ENCODE peak calls at places on chromosomes 16 and 17, in six cellular contexts. L is A549, K is GM12878, E is K562, D is SK-N-SH, H is HepG2. P is an unnamed sample.

GRCh38 chr17:15917439-15918027 is 27.4 kb upstream of the ADORA2B start:
- DNase-seq in D (no peak), E (no peak), L (no peak), H (no peak), K (no peak), P (no peak)

GRCh38 chr17:59859444-59860025 is 33.2 kb downstream of the TUBD1 start:
- DNase-seq in E (no peak), D (no peak), L (peak), K (no peak), H (peak), P (peak)

GRCh38 chr17:65039349-65039988 is 17.1 kb downstream of the GNA13 start:
- DNase-seq in K (peak), E (no peak), D (no peak), H (no peak), L (no peak), P (no peak)

GRCh38 chr17:39800540-39800939 is 62.8 kb downstream of the GRB7 start:
- DNase-seq in H (no peak), K (peak), D (no peak), E (no peak), L (no peak), P (no peak)

GRCh38 chr17:75685508-75685907 is 18.4 kb downstream of the SAP30BP start:
- DNase-seq in K (no peak), H (no peak), E (no peak), L (no peak), D (no peak), P (no peak)

GRCh38 chr16:83215417-83216001 is 588.7 kb downstream of the CDH13 start:
- DNase-seq in K (no peak), L (peak), E (peak), H (peak), D (peak), P (peak)

GRCh38 chr17:39666601-39667261 is 1.5 kb upstream of the PNMT start:
- DNase-seq in L (peak), K (no peak), E (peak), H (no peak), D (peak), P (no peak)

GRCh38 chr16:27097671-27098275 is 31.0 kb downstream of the C16orf82 start:
- DNase-seq in K (no peak), D (no peak), E (no peak), H (no peak), L (no peak), P (no peak)

GRCh38 chr17:7176870-7177209 is 2.3 kb downstream of the ASGR1 start:
- DNase-seq in L (no peak), K (no peak), E (no peak), H (no peak), D (peak), P (no peak)

GRCh38 chr17:2750721-2751120 is 1.3 kb upstream of the CCDC92B start:
- DNase-seq in L (no peak), D (no peak), K (no peak), E (no peak), H (no peak), P (no peak)

GRCh38 chr17:29710891-29711418 is 88.2 kb upstream of the CORO6 start:
- DNase-seq in D (peak), K (no peak), H (peak), L (peak), E (peak), P (peak)

GRCh38 chr16:3112058-3112880 is at the start of gene ZNF205:
- DNase-seq in H (peak), D (peak), E (peak), K (no peak), L (peak), P (peak)

GRCh38 chr17:68937890-68938514 is 17.2 kb downstream of the ABCA8 start:
- DNase-seq in E (no peak), H (peak), D (no peak), L (no peak), K (no peak), P (no peak)

GRCh38 chr16:24978370-24978914 is 36.7 kb downstream of the ARHGAP17 start:
- DNase-seq in K (peak), E (no peak), L (no peak), D (no peak), H (no peak), P (no peak)

GRCh38 chr17:10875411-10875810 is 37.5 kb upstream of the PIRT start:
- DNase-seq in L (peak), H (no peak), E (peak), D (no peak), K (no peak), P (no peak)

GRCh38 chr17:49029841-49030240 is 32.7 kb downstream of the IGF2BP1 start:
- DNase-seq in H (no peak), E (no peak), K (no peak), L (no peak), D (no peak), P (no peak)

GRCh38 chr17:28407130-28407973 is 1.3 kb upstream of the SLC46A1 start:
- DNase-seq in L (no peak), H (no peak), K (no peak), E (no peak), D (no peak), P (no peak)

GRCh38 chr17:31529841-31530251 is 138.4 kb downstream of the RAB11FIP4 start:
- DNase-seq in E (no peak), K (no peak), D (no peak), H (no peak), L (no peak), P (no peak)

GRCh38 chr17:80361495-80362220 is 53.3 kb upstream of the ENDOV start:
- DNase-seq in E (peak), L (peak), H (no peak), K (no peak), D (peak), P (no peak)

GRCh38 chr16:53821487-53821886 is 117.5 kb downstream of the FTO start:
- DNase-seq in D (no peak), H (no peak), L (no peak), K (no peak), E (no peak), P (peak)

GRCh38 chr17:43365356-43365755 is 33.4 kb upstream of the ARL4D start:
- DNase-seq in E (no peak), K (no peak), L (peak), H (no peak), D (no peak), P (no peak)

GRCh38 chr17:50708050-50709000 is 611 bp upstream of the ANKRD40 start:
- DNase-seq in H (no peak), K (peak), D (no peak), L (peak), E (no peak), P (no peak)

GRCh38 chr16:50668368-50669008 is 12.6 kb downstream of the SNX20 start:
- DNase-seq in D (no peak), L (no peak), H (peak), K (no peak), E (no peak), P (no peak)

GRCh38 chr17:72788950-72789585 is 303.4 kb downstream of the SLC39A11 start:
- DNase-seq in K (no peak), H (peak), L (no peak), D (no peak), E (no peak), P (peak)

GRCh38 chr16:54847207-54847606 is 83.5 kb upstream of the IRX5 start:
- DNase-seq in D (no peak), L (peak), K (no peak), E (no peak), H (no peak), P (no peak)

GRCh38 chr16:4376820-4377572 is 5.3 kb downstream of the VASN start:
- DNase-seq in D (no peak), E (no peak), L (no peak), H (no peak), K (no peak), P (no peak)

GRCh38 chr16:72493681-72494415 is 321.9 kb upstream of the PMFBP1 start:
- DNase-seq in D (no peak), E (no peak), L (no peak), K (no peak), H (no peak), P (peak)

GRCh38 chr17:69098635-69099034 is 37.9 kb upstream of the ABCA9 start:
- DNase-seq in K (no peak), H (no peak), E (no peak), D (no peak), L (no peak), P (no peak)

GRCh38 chr16:9409753-9410493 is 318.5 kb downstream of the HAPSTR1 start:
- DNase-seq in H (no peak), E (no peak), K (no peak), D (peak), L (no peak), P (no peak)

GRCh38 chr16:27617678-27618077 is 67.7 kb downstream of the KATNIP start:
- DNase-seq in D (no peak), E (no peak), H (no peak), L (no peak), K (no peak), P (no peak)

GRCh38 chr17:15479697-15480096 is 12.3 kb upstream of the CDRT4 start:
- DNase-seq in D (no peak), E (no peak), L (no peak), K (no peak), H (peak), P (peak)

GRCh38 chr17:35089846-35090193 is 26.3 kb upstream of the RFFL start:
- DNase-seq in D (no peak), K (no peak), E (peak), L (peak), H (peak), P (peak)

GRCh38 chr17:44389281-44389680 is at the start of gene ITGA2B:
- DNase-seq in L (no peak), E (peak), H (no peak), K (no peak), D (no peak), P (no peak)

GRCh38 chr16:71201054-71201453 is 29.5 kb downstream of the HYDIN start:
- DNase-seq in H (no peak), L (no peak), K (no peak), D (no peak), E (no peak), P (no peak)

GRCh38 chr17:44315760-44316731 is 7.6 kb downstream of the RUNDC3A start:
- DNase-seq in H (no peak), L (no peak), E (peak), D (peak), K (no peak), P (no peak)

GRCh38 chr17:65523853-65524664 is 37.4 kb downstream of the AXIN2 start:
- DNase-seq in E (no peak), H (peak), K (no peak), L (no peak), D (no peak), P (no peak)

GRCh38 chr17:21815352-21816063 is 123.2 kb downstream of the KCNJ18 start:
- DNase-seq in H (no peak), K (no peak), D (no peak), E (no peak), L (no peak), P (no peak)

GRCh38 chr17:21816592-21817567 is 124.6 kb downstream of the KCNJ18 start:
- DNase-seq in L (no peak), K (no peak), D (no peak), H (no peak), E (no peak), P (no peak)

GRCh38 chr17:21823130-21823529 is 130.8 kb downstream of the KCNJ18 start:
- DNase-seq in K (no peak), H (no peak), E (no peak), D (no peak), L (no peak), P (no peak)

GRCh38 chr17:21814776-21815175 is 122.5 kb downstream of the KCNJ18 start:
- DNase-seq in E (no peak), D (no peak), H (no peak), K (no peak), L (no peak), P (no peak)

DNA sequence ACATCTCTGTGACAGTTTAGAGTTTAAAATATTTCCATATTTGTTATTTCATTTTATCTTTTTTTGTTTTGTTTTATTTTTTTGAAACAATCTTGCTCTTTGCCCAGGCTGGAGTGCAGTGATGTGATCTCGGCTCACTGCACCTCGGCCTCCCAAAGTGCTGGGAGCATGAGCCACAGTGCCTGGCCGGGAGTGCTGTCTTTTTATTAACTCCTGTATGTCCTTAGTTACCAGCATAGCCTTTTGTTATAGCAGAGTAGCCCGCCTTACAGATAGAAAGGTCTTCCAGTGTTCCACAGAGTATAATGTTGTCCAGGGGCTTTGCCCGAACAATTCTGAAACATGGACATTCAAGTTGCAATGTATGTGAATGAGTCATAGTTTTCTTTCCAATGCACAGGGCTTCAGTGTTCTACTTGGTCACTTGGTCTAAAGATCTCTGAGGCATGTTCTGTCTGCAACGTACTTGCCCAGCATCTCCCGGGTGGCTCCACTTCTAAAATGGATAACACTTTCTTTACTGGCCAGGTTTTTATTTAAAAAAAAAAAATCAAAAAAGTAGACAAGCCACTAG is 125.6 kb downstream of the KCNJ18 start:
- DNase-seq in L (no peak), E (no peak), K (no peak), D (no peak), H (no peak), P (no peak)
- TF ChIP-seq RFX5 in L (no peak), E (no peak), K (no peak), D (no peak), H (no peak), P (no peak)

GRCh38 chr17:77092025-77092424 is 48.7 kb upstream of the SEC14L1 start:
- DNase-seq in H (no peak), D (no peak), L (no peak), E (no peak), K (no peak), P (no peak)
- TF ChIP-seq RFX5 in H (no peak), D (no peak), L (no peak), E (no peak), K (no peak), P (no peak)

DNA sequence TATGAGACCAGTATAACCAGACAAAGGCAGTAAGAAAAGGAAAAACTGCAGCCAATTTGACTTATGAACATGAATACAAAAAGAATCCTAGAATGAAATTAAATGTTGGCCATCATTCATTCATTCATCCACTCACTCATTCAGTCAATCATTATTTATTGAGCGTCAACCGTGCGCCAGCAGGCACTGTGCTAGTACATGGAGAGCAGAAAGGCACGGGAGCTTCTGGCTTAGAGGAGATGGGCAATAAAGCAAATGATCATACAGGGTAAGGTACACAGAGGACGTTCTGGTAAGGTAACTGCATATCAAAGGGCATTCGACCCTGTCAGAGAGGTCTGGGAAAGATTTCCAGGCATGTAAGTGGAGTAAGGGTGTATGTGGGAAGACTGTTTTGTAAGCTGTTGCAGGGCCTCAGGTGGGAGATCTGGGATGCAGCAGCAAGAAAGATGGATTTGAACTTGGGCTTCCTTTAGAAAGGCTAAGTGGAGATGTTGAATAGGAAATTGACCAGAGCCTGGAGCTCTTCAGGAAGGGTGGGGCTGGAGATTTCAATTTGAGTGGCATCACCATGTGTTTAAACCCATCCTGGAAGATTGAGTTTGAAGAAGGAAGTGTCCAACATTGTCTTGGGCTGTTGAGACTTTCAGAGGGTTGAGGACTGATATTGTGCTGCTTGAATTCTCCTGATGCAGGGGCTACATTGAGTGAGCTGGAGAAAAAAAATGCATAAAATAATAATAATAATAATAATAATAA is 2.8 kb upstream of the MSI2 start:
- DNase-seq in D (no peak), H (no peak), L (no peak), E (no peak), K (no peak), P (no peak)
- TF ChIP-seq RFX5 in D (no peak), H (no peak), L (no peak), E (no peak), K (no peak), P (no peak)

DNA sequence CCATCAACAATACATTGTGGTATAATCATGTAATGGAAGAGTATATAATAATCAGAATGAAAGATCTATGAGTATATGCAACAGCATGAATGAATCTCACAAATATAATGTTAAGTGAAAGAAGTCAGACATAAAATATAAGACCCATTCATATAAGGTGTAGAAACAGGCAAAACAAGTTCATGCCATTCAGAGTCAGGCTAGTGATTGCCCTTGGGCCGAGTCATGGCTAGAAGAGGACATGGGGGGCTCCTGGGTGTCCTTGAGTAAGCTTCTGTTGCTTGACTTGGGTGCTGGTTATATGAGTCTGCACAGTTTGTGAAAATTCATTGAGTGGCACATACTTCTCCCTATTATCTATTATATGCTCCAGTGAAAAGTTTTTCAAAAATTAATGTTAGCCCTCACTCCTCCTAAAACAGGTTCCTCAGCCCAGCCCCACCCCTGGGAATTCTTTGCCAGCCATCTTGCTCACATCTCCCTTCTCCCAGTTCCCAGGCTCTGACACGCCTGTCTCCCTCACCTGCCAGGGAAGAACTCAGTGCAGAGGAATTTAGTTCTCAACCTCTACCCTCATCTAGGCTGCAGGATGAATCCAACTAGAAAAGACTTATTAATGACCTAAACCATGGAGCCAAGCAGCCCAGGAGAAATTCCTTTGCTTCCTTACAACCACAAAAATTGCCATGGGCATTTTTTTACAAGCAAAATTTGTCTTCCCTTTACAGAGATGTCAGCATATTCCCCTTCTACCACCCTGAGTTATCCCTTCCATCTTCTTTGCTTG is 52.4 kb upstream of the NFAT5 start:
- DNase-seq in K (no peak), L (no peak), D (no peak), H (no peak), E (no peak), P (peak)
- TF ChIP-seq RFX5 in K (no peak), L (no peak), D (no peak), H (no peak), E (no peak), P (no peak)

GRCh38 chr16:84571506-84571905 is 46.4 kb downstream of the COTL1 start:
- DNase-seq in L (no peak), H (no peak), K (no peak), E (no peak), D (no peak), P (no peak)
- TF ChIP-seq RFX5 in L (no peak), H (no peak), K (no peak), E (no peak), D (no peak), P (no peak)

P was measured in IMR-90.